ENCODE peak calls at places on chromosomes 12 and 14, in four cellular contexts. E is AG10803, P is stomach, A is AG09309. I is an unnamed sample.

GRCh38 chr14:81305743-81306142 is 85.0 kb upstream of the GTF2A1 start:
- DNase-seq in E (no peak), P (no peak), A (no peak), I (no peak)

GRCh38 chr12:111453071-111453989 is 47.6 kb downstream of the SH2B3 start:
- DNase-seq in E (no peak), P (peak), A (no peak), I (no peak)

GRCh38 chr14:61752626-61753025 is 9.6 kb upstream of the SNAPC1 start:
- DNase-seq in E (no peak), P (no peak), A (no peak), I (no peak)

GRCh38 chr14:95102678-95103039 is 54.7 kb downstream of the DICER1 start:
- DNase-seq in E (no peak), P (no peak), A (no peak), I (no peak)

GRCh38 chr12:103634732-103635131 is 47.7 kb downstream of the STAB2 start:
- DNase-seq in E (no peak), P (no peak), A (no peak), I (no peak)

GRCh38 chr12:80792861-80793260 is 76.1 kb downstream of the MYF5 start:
- DNase-seq in E (no peak), P (no peak), A (no peak), I (no peak)

GRCh38 chr12:87827638-87828264 is 201.4 kb downstream of the C12orf50 start:
- DNase-seq in E (no peak), P (no peak), A (no peak), I (no peak)

GRCh38 chr14:26596722-26597030 is 1.2 kb downstream of the NOVA1 start:
- DNase-seq in E (no peak), P (no peak), A (no peak), I (no peak)

GRCh38 chr12:56128669-56129209 is 672 bp downstream of the ESYT1 start:
- DNase-seq in E (peak), P (no peak), A (no peak), I (no peak)

GRCh38 chr14:65594153-65594881 is 181.8 kb downstream of the FUT8 start:
- DNase-seq in E (no peak), P (peak), A (no peak), I (no peak)

GRCh38 chr12:52259850-52260249 is 14.6 kb upstream of the KRT86 start:
- DNase-seq in E (no peak), P (no peak), A (no peak), I (no peak)

GRCh38 chr12:18165889-18166288 is 75.9 kb upstream of the RERGL start:
- DNase-seq in E (no peak), P (no peak), A (no peak), I (no peak)

GRCh38 chr12:3086729-3087323 is 9.6 kb downstream of the TSPAN9 start:
- DNase-seq in E (no peak), P (no peak), A (no peak), I (no peak)

GRCh38 chr12:115297445-115297844 is 613.5 kb upstream of the TBX3 start:
- DNase-seq in E (no peak), P (no peak), A (no peak), I (no peak)

GRCh38 chr14:74979442-74980397 is 23.0 kb upstream of the EIF2B2 start:
- DNase-seq in E (peak), P (no peak), A (no peak), I (no peak)

GRCh38 chr14:81211844-81212243 is 8.9 kb downstream of the GTF2A1 start:
- DNase-seq in E (peak), P (no peak), A (no peak), I (no peak)

GRCh38 chr12:122840580-122841513 is 5.6 kb downstream of the HIP1R start:
- DNase-seq in E (no peak), P (no peak), A (no peak), I (no peak)

GRCh38 chr14:60974070-60974469 is 6.8 kb downstream of the TRMT5 start:
- DNase-seq in E (no peak), P (no peak), A (no peak), I (no peak)

GRCh38 chr14:52873694-52874093 is 77.2 kb downstream of the FERMT2 start:
- DNase-seq in E (peak), P (no peak), A (peak), I (no peak)

GRCh38 chr12:5619628-5620027 is 187.7 kb downstream of the NTF3 start:
- DNase-seq in E (no peak), P (no peak), A (no peak), I (no peak)

GRCh38 chr12:90940872-90941499 is 14.0 kb downstream of the CCER1 start:
- DNase-seq in E (peak), P (no peak), A (peak), I (no peak)

GRCh38 chr12:91249059-91250055 is 66.7 kb upstream of the DCN start:
- DNase-seq in E (peak), P (no peak), A (peak), I (no peak)

GRCh38 chr12:65168606-65169310 is 625 bp upstream of the LEMD3 start:
- DNase-seq in E (no peak), P (no peak), A (no peak), I (no peak)

GRCh38 chr12:41527529-41528116 is 339.5 kb downstream of the PDZRN4 start:
- DNase-seq in E (no peak), P (no peak), A (no peak), I (no peak)

GRCh38 chr14:22099942-22100763 is 426.5 kb upstream of the OR4E1 start:
- DNase-seq in E (peak), P (peak), A (no peak), I (no peak)

GRCh38 chr14:63295991-63296630 is 22.6 kb downstream of the GPHB5 start:
- DNase-seq in E (peak), P (no peak), A (no peak), I (no peak)

DNA sequence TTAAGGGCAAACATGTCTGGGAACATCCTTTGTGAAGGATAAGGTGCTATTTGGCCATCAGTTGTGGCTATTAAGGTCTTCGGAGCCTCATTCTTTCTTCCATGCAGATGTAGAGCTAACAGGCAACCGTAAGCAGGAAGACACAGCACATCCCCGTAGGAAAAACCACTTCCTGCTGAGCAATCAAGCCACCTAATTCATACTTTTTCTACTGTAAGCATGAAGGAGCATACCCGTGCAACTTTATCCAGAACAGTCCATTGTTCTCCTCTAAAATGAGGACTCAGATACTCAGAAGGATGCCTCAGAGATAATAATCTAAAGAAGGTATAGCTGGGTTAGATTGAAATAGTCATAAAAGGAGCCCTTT is 232.0 kb downstream of the PPM1H start:
- DNase-seq in E (peak), P (no peak), A (no peak), I (no peak)
- TF ChIP-seq CTCF in E (peak), P (no peak), A (no peak), I (no peak)

GRCh38 chr12:77720258-77720657 is 110.4 kb upstream of the NAV3 start:
- DNase-seq in E (no peak), P (no peak), A (no peak), I (no peak)
- TF ChIP-seq CTCF in E (peak), P (no peak), A (peak), I (peak)

DNA sequence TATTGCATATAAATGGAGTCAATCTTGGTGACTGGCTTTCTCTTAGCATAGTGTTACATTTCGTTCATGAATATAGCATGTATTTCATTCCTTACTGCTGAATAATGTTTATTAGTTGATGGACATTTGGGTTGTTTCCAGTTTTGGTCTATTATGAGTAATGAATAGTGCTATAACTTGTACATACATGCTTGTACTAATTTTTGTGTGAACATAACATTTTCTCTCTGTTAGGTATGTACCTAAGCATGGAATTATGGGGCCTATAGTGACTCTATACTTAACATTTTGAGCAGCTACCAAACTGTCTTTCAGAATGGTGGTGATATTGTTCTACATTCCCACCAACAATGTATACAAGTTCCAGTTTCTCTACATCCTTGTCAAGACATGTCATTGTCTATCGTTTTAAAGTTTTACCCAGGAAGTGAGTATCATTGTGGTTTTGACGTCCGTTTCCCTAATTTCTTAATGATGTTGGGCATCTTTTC is 23.1 kb downstream of the ATP2A2 start:
- DNase-seq in E (peak), P (no peak), A (no peak), I (no peak)
- TF ChIP-seq CTCF in E (no peak), P (no peak), A (no peak), I (no peak)

DNA sequence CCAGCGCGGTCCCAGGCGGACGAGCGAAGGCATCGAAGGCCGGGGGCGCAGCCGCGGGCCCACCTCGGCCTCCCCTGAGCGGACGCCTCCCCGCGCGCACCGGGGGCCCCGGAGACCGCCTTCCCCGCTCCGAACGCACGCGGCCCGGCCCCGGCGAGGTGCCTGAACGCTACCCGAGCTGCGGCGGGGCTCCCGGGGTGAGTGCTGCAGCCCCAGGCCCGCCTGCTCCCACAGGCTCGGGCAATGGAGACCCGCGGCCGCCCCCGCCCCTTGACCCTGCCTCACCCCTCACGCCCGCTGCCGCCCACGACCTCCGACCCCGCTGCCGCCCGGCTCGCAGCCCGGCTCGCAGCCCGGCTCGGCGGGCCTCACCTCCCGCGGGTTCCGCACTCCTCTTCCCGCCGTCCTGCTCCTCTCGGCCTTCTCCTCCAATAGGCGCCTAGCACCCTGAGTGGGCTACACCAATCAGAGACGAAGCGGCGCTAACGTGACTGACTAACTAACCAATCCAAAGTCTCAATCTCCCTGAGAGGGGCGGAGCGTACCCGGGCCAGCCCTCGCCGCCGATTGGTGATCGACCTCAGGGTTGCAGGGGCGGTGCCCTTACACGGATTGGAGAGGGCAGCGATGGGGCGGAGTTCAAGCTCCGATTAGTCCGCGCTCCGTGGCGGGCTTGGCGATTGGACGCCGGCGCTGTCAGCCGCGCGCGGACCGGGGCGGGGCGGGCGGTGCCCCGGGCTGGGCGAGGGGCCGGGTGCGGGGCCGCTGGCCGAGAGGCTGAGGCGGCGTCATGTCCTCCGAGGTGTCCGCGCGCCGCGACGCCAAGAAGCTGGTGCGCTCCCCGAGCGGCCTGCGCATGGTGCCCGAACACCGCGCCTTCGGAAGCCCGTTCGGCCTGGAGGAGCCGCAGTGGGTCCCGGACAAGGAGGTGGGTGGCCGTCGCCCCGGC is at the start of the genes XRCC3 and ZFYVE21:
- DNase-seq in E (peak), P (peak), A (peak), I (peak)
- TF ChIP-seq CTCF in E (no peak), P (no peak), A (no peak), I (no peak)

DNA sequence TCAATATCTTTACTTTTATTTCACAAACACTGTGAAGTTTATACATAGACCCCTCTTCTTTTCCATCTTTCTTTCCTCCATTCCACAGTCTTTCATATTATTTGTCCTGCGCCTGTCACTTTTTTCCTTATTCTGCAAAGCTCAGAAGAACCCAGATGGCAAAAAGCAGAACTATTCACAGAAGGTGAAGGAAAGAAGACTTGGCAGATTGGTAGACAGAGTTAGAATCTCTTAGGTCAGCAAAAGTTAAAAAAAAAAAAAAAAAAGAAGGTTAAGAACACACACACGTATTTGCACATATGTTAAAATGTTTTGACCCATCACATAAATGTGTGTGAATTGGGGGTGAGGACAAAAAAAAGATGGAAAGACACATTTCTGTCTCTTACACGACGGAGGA is 50.3 kb upstream of the ABCC9 start:
- DNase-seq in E (no peak), P (no peak), A (no peak), I (no peak)
- TF ChIP-seq CTCF in E (no peak), P (no peak), A (no peak), I (no peak)

GRCh38 chr12:49930515-49931288 is 19.8 kb upstream of the AQP2 start:
- DNase-seq in E (peak), P (no peak), A (no peak), I (no peak)

GRCh38 chr12:49932023-49932422 is 18.5 kb upstream of the AQP2 start:
- DNase-seq in E (no peak), P (no peak), A (no peak), I (no peak)

GRCh38 chr12:49929581-49929980 is 21.0 kb upstream of the AQP2 start:
- DNase-seq in E (no peak), P (no peak), A (no peak), I (no peak)

GRCh38 chr12:49925433-49926194 is 21.9 kb upstream of the FAIM2 start:
- DNase-seq in E (no peak), P (no peak), A (no peak), I (no peak)

GRCh38 chr12:49928476-49928875 is 22.1 kb upstream of the AQP2 start:
- DNase-seq in E (no peak), P (no peak), A (no peak), I (no peak)
- TF ChIP-seq CTCF in E (no peak), P (no peak), A (no peak), I (no peak)

GRCh38 chr12:119222222-119222951 is 43.7 kb downstream of the HSPB8 start:
- DNase-seq in E (no peak), P (no peak), A (no peak), I (no peak)

GRCh38 chr12:119227292-119227691 is 48.6 kb downstream of the HSPB8 start:
- DNase-seq in E (no peak), P (no peak), A (no peak), I (no peak)

GRCh38 chr12:119229837-119230236 is 51.1 kb downstream of the HSPB8 start:
- DNase-seq in E (peak), P (no peak), A (no peak), I (no peak)

GRCh38 chr12:119229205-119229604 is 50.5 kb downstream of the HSPB8 start:
- DNase-seq in E (no peak), P (no peak), A (no peak), I (no peak)

DNA sequence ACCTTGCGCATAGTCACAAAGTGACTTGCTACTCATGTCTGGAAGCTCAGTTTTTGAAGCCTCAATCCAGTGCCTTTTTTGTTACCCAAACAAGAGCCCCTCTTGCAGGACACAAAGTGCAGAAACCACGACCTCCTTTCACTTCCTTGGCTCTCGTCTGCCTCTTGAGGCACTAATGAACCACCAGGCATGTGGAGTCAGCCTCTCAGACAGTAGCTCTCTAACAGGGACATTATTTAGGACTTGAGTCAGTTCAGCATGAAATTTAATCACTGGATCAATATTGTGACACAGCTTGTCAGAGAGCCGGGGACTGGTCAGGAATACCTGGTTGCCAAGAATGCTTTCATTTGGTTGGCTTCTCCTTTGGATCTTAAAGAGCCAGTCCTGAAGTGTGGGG is 46.7 kb downstream of the HSPB8 start:
- DNase-seq in E (no peak), P (no peak), A (no peak), I (no peak)
- TF ChIP-seq CTCF in E (no peak), P (no peak), A (no peak), I (no peak)

GRCh38 chr12:120460157-120460556 is 9.4 kb downstream of the SRSF9 start:
- DNase-seq in E (no peak), P (no peak), A (no peak), I (no peak)

GRCh38 chr12:120453060-120453761 is 7.0 kb downstream of the GATC start:
- DNase-seq in E (no peak), P (no peak), A (no peak), I (no peak)

GRCh38 chr12:120455302-120455701 is 9.1 kb downstream of the GATC start:
- DNase-seq in E (no peak), P (no peak), A (no peak), I (no peak)

GRCh38 chr12:120453977-120454376 is 7.7 kb downstream of the GATC start:
- DNase-seq in E (peak), P (no peak), A (no peak), I (no peak)

DNA sequence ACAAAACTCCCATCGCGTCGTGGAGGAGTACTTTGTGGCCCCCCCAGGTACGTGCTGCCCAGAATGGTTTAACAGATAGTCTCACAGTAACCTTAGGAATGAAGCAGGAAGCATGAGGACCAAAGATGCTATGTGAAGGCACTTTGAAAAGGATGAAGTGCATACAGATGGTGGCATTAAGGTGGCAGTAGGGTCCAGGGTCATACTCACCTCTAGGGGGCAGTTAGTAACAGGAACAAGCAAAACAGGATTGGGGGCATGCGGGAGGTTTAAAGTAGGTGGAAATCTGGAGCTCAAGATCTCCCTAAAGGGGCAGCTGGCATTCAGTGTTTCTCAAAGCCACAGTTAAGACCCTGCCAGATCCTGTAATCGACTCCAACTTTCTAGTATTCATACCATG is 10.9 kb downstream of the GATC start:
- DNase-seq in E (no peak), P (no peak), A (no peak), I (no peak)
- TF ChIP-seq CTCF in E (peak), P (no peak), A (peak), I (peak)

DNA sequence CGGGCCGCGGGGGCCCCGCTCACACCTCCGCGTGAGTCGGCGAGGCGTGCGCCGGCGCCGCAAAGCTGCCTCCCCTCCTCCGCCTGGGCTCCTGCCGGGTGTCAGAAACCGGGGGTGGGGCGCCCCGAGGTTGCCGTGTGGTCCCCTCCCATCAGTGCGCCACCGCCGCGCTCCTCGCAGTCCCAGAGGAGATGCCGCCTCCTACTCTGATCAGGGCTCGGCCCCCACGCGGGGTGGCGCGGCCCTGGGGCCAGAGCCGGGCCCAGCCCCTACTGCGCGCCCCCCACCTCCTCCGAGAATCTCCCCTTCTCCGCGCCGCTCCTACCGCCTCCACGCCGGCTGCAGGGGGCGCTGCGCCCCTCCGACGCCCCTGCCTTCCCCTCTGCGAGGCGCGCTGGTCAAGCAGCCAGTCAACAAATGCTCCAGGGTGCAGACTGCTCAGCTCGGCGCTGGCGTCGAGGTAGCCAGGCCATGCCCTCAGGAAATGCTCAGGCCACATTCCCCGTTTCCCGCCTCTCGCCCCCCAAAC is 467 bp upstream of the JAG2 start:
- DNase-seq in E (no peak), P (no peak), A (no peak), I (no peak)
- TF ChIP-seq CTCF in E (no peak), P (peak), A (peak), I (peak)